ENCODE peak calls at places on chromosome 13, in four cellular contexts. T is H1, M is SK-N-SH, W is HepG2. L is an unnamed sample.

GRCh38 chr13:32851083-32852064 is 164.8 kb upstream of the KL start:
- DNase-seq in M (no peak), T (peak; percentile 20), W (peak; percentile 24), L (no peak)

GRCh38 chr13:21060827-21061076 is 634 bp downstream of the LATS2 start:
- DNase-seq in W (no peak), M (peak; percentile 44), T (no peak), L (no peak)

GRCh38 chr13:95641291-95641811 is 3.2 kb downstream of the DZIP1 start:
- DNase-seq in T (peak; percentile 63), M (no peak), W (no peak), L (no peak)

GRCh38 chr13:49629196-49629938 is 1.1 kb downstream of the ARL11 start:
- DNase-seq in T (no peak), M (no peak), W (no peak), L (no peak)

GRCh38 chr13:100789481-100789880 is 114.9 kb upstream of the TMTC4 start:
- DNase-seq in M (no peak), T (no peak), W (peak; percentile 20), L (no peak)

GRCh38 chr13:50161052-50161451 is 145.8 kb downstream of the KCNRG start:
- DNase-seq in W (peak; percentile 26), M (no peak), T (no peak), L (no peak)

GRCh38 chr13:43880451-43880850 is 747 bp downstream of the LACC1 start:
- DNase-seq in W (no peak), T (no peak), M (no peak), L (no peak)

GRCh38 chr13:99258210-99258860 is at the start of gene GPR18:
- DNase-seq in M (no peak), W (no peak), T (no peak), L (no peak)

GRCh38 chr13:21078501-21078900 is 17.1 kb upstream of the LATS2 start:
- DNase-seq in M (no peak), T (no peak), W (no peak), L (no peak)

GRCh38 chr13:106145070-106145469 is 390.4 kb downstream of the EFNB2 start:
- DNase-seq in W (no peak), M (no peak), T (no peak), L (no peak)

GRCh38 chr13:108342369-108343289 is 73.1 kb downstream of the TNFSF13B start:
- DNase-seq in W (peak; percentile 15), M (peak; percentile 23), T (no peak), L (no peak)

GRCh38 chr13:32134241-32134801 is 102.7 kb downstream of the FRY start:
- DNase-seq in T (no peak), M (no peak), W (no peak), L (no peak)

GRCh38 chr13:33678906-33679657 is 138.9 kb upstream of the RFC3 start:
- DNase-seq in T (no peak), M (no peak), W (peak; percentile 97), L (peak; percentile 70)

GRCh38 chr13:24995225-24995804 is 100.6 kb upstream of the PABPC3 start:
- DNase-seq in T (peak; percentile 55), W (peak; percentile 75), M (peak; percentile 62), L (no peak)

GRCh38 chr13:84651288-84651687 is 769.0 kb upstream of the SLITRK1 start:
- DNase-seq in M (no peak), T (no peak), W (peak; percentile 33), L (no peak)

GRCh38 chr13:94966380-94966779 is 254.0 kb upstream of the SOX21 start:
- DNase-seq in W (no peak), T (no peak), M (peak; percentile 37), L (no peak)

GRCh38 chr13:99821741-99822140 is 149.8 kb downstream of the ZIC5 start:
- DNase-seq in T (no peak), M (no peak), W (no peak), L (no peak)

GRCh38 chr13:51919531-51919930 is 57.8 kb downstream of the CCDC70 start:
- DNase-seq in M (no peak), T (no peak), W (no peak), L (no peak)

GRCh38 chr13:113964251-113964995 is 9.5 kb downstream of the C13orf46 start:
- DNase-seq in T (no peak), M (no peak), W (no peak), L (no peak)

GRCh38 chr13:86684402-86684801 is 885.2 kb upstream of the SLITRK6 start:
- DNase-seq in W (no peak), M (no peak), T (no peak), L (no peak)

GRCh38 chr13:57665471-57665870 is 33.9 kb downstream of the PCDH17 start:
- DNase-seq in M (no peak), T (no peak), W (no peak), L (no peak)

GRCh38 chr13:41182231-41182630 is 12.1 kb downstream of the KBTBD7 start:
- DNase-seq in T (no peak), M (no peak), W (no peak), L (no peak)

GRCh38 chr13:110109910-110110309 is 197.0 kb downstream of the COL4A1 start:
- DNase-seq in M (no peak), T (no peak), W (no peak), L (no peak)

GRCh38 chr13:38255600-38255999 is 94.1 kb upstream of the UFM1 start:
- DNase-seq in T (no peak), W (no peak), M (no peak), L (no peak)

GRCh38 chr13:75359266-75359665 is 122.7 kb downstream of the TBC1D4 start:
- DNase-seq in W (no peak), T (no peak), M (no peak), L (no peak)

GRCh38 chr13:51523082-51523518 is 61.2 kb upstream of the WDFY2 start:
- DNase-seq in W (peak; percentile 53), M (peak; percentile 45), T (no peak), L (peak; percentile 91)

GRCh38 chr13:29594710-29595379 is 643 bp downstream of the SLC7A1 start:
- DNase-seq in W (no peak), M (peak; percentile 78), T (no peak), L (no peak)

GRCh38 chr13:104648291-104648690 is 1582.1 kb upstream of the SLC10A2 start:
- DNase-seq in T (no peak), M (no peak), W (no peak), L (no peak)

GRCh38 chr13:112693831-112694497 is 4.1 kb downstream of the ATP11A start:
- DNase-seq in W (no peak), T (no peak), M (no peak), L (peak; percentile 50)

GRCh38 chr13:72296246-72296645 is 429.2 kb upstream of the DACH1 start:
- DNase-seq in T (no peak), W (no peak), M (no peak), L (no peak)

GRCh38 chr13:39364797-39365468 is 238.1 kb downstream of the LHFPL6 start:
- DNase-seq in W (peak; percentile 7), T (no peak), M (no peak), L (no peak)

GRCh38 chr13:82330499-82330898 is 1551.8 kb downstream of the SLITRK1 start:
- DNase-seq in M (no peak), T (no peak), W (peak; percentile 29), L (no peak)

DNA sequence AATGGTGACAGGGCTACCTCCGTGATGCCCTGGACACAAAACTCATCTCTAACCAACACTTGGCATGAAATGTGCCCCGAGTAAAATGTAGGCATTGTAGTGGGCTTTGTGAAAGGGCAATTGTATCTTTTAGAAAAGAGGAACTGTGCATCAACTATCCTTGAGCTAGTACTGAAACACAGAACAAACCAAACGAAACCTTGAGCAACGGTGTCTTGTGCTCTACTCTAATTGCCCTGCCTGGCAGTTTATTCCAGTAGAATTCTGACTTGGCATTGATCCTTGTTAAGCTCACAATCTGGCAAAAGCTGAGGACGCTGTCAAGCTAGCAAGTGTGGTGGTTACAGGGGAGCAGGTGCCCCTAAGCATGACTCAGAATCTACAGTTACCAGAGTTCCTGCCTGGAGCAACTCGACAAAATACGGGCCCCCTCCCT is 707.1 kb upstream of the SPRY2 start:
- DNase-seq in W (no peak), M (no peak), T (no peak), L (peak; percentile 18)
- TF ChIP-seq GABPA in W (no peak), M (no peak), T (no peak), L (no peak)

DNA sequence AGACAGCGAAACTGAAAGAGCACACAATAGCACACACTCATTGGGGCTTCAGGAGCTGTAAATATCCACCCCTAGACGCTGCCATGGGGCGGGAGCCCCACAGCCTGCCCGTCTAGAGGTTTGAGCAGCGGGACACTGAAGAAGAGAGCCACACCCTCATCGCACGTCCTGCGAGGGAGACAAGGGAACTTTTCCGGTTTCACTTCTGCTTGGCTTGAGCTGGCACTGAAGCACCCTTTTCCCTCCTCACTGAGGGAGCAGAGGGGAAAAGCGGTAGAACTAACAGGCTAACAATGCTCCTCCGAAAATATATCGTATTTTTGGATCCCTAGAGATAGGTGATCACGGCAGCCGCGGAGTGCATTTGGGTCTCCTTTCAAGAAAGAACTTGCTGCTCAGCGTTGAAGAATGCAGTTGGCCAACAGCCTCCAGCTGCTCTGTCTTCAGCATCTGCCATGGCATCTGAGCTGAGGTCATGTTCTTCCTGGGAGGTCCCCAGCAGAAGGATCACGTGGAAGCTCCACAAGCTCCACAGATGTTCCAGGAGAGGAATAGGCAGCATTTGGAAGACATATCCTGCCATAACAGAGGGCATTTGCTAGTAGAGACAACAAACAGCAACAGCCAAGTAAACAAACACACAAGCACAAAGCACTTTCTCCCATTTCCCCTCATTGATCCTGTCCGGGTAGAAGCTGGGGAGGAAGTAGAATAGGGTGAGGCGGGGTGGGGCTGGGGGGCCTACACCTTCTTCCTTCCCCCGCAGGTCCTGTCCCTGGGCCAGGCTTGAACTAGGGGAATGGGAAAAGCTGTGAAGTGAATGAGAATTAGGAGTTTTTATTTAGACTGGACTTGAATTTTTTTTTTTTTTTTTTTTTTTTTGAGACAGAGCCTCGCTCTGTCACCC is 44.8 kb upstream of the ALOX5AP start:
- DNase-seq in M (no peak), T (no peak), W (no peak), L (peak; percentile 75)
- H3K27ac ChIP-seq in M (no peak overlapping the region), T (no peak overlapping the region), W (no peak overlapping the region), L (peak overlapping the region; percentile 70)

DNA sequence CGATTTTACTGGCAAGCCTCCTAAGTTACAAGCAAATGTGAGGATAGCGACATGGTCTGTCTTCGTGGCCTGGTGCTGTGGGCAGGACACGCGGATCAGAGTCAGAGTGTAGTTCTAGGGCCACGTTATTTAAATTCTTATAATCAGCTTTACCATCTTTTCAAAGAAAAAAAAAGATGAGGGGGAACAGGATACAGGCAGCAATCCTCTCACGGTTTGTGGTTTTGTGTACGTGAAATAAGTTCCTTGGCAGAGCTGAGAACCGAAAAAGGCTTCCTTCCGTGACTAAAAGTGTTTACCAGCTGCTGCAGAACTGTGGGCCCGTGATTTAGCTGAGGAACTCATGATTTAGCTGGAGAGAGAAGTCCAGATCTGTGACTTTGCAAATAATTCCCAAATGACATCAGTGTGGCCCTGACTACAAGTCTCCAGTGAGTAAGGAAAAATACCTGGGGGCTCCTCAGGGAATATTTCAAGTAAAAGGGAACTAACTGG is 27.2 kb downstream of the RCBTB2 start:
- DNase-seq in M (no peak), T (no peak), W (no peak), L (peak; percentile 46)
- TF ChIP-seq POLR2AphosphoS5 in M (no peak), T (no peak), W (no peak), L (peak; percentile 91)

GRCh38 chr13:64928704-64929499 is 2301.2 kb downstream of the PCDH9 start:
- DNase-seq in M (no peak), W (no peak), T (no peak), L (no peak)
- TF ChIP-seq GABPA in M (no peak), W (no peak), T (no peak), L (no peak)

L was measured in HL-60.